ENCODE peak calls at places on chromosome 22, in eight cellular contexts. N, A, R, T, J, D, I and O are unnamed samples.

GRCh38 chr22:50711446-50712340 is 26.3 kb upstream of the ACR start:
- DNase-seq in R (peak; percentile 52), I (no peak), D (no peak), A (no peak), J (peak; percentile 20), T (no peak), N (no peak), O (no peak)

GRCh38 chr22:26852176-26852575 is 194.8 kb downstream of the MIAT start:
- DNase-seq in A (peak; percentile 29), I (no peak), J (no peak), R (no peak), T (peak; percentile 76), N (peak; percentile 15), D (no peak), O (no peak)

GRCh38 chr22:41429946-41430332 is 16.7 kb downstream of the TOB2 start:
- DNase-seq in I (no peak), R (no peak), T (no peak), D (no peak), J (no peak), A (no peak), N (no peak), O (no peak)

GRCh38 chr22:19962909-19963806 is 21.5 kb upstream of the TXNRD2 start:
- DNase-seq in N (no peak), D (peak; percentile 92), A (no peak), R (peak; percentile 94), T (peak; percentile 92), J (no peak), I (peak; percentile 87), O (no peak)

GRCh38 chr22:22133910-22134309 is 110.7 kb upstream of the VPREB1 start:
- DNase-seq in J (no peak), A (no peak), N (no peak), I (no peak), R (no peak), T (no peak), D (no peak), O (no peak)

GRCh38 chr22:25357056-25357455 is 137.6 kb downstream of the CRYBB2 start:
- DNase-seq in A (no peak), T (no peak), R (peak; percentile 58), N (peak; percentile 48), I (no peak), J (no peak), D (no peak), O (no peak)

GRCh38 chr22:36288571-36289405 is 35.9 kb downstream of the APOL1 start:
- DNase-seq in T (no peak), D (no peak), J (no peak), N (no peak), I (peak; percentile 29), A (no peak), R (peak; percentile 81), O (no peak)

GRCh38 chr22:21710156-21710555 is 25.4 kb downstream of the YPEL1 start:
- DNase-seq in N (no peak), J (no peak), D (peak; percentile 62), R (no peak), A (no peak), T (no peak), I (no peak), O (no peak)

GRCh38 chr22:29846290-29846689 is 8.2 kb upstream of the ASCC2 start:
- DNase-seq in J (no peak), A (no peak), T (no peak), D (no peak), I (no peak), R (no peak), N (no peak), O (no peak)

GRCh38 chr22:47228767-47229166 is 466.3 kb downstream of the TBC1D22A start:
- DNase-seq in A (no peak), N (no peak), J (no peak), D (no peak), I (no peak), T (no peak), R (no peak), O (no peak)

GRCh38 chr22:47233316-47234243 is 471.1 kb downstream of the TBC1D22A start:
- DNase-seq in I (no peak), N (no peak), J (no peak), T (no peak), A (no peak), D (no peak), R (no peak), O (no peak)

GRCh38 chr22:47231759-47232158 is 469.3 kb downstream of the TBC1D22A start:
- DNase-seq in I (no peak), T (no peak), A (no peak), D (no peak), J (no peak), R (no peak), N (no peak), O (no peak)

GRCh38 chr22:47232753-47233152 is 470.3 kb downstream of the TBC1D22A start:
- DNase-seq in I (no peak), N (no peak), A (no peak), T (no peak), D (no peak), J (no peak), R (no peak), O (no peak)

DNA sequence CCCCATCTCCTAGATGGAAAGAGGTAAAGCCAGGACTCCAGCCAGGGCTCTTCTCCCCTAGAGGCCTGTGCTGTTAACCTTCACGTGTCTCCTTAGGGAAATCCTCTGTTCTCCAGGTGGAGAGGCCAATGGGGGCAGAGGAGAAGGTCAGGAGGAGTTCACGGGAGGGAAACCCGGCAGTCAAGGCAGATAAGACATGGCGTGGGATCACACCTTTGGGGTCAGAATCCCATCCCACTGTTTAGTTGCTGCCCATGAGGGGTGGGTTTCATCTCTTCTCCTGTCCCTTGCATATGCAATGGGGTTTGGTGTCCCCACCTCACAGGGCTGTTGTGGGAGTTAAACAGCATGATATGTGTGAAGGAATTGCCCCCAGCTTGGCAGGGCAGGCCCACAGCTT is 469.7 kb downstream of the TBC1D22A start:
- DNase-seq in A (no peak), R (no peak), T (no peak), D (no peak), N (no peak), I (no peak), J (no peak), O (no peak)
- H3K9me3 ChIP-seq in A (peaks cover 4% of the 10 kb centered on the region), R (no peaks in the 10 kb centered on the region), T (peaks cover 76% of the 10 kb centered on the region), D (no peaks in the 10 kb centered on the region), N (peaks cover 4% of the 10 kb centered on the region), I (no peaks in the 10 kb centered on the region), J (peaks cover 15% of the 10 kb centered on the region), O (peaks cover 4% of the 10 kb centered on the region)

DNA sequence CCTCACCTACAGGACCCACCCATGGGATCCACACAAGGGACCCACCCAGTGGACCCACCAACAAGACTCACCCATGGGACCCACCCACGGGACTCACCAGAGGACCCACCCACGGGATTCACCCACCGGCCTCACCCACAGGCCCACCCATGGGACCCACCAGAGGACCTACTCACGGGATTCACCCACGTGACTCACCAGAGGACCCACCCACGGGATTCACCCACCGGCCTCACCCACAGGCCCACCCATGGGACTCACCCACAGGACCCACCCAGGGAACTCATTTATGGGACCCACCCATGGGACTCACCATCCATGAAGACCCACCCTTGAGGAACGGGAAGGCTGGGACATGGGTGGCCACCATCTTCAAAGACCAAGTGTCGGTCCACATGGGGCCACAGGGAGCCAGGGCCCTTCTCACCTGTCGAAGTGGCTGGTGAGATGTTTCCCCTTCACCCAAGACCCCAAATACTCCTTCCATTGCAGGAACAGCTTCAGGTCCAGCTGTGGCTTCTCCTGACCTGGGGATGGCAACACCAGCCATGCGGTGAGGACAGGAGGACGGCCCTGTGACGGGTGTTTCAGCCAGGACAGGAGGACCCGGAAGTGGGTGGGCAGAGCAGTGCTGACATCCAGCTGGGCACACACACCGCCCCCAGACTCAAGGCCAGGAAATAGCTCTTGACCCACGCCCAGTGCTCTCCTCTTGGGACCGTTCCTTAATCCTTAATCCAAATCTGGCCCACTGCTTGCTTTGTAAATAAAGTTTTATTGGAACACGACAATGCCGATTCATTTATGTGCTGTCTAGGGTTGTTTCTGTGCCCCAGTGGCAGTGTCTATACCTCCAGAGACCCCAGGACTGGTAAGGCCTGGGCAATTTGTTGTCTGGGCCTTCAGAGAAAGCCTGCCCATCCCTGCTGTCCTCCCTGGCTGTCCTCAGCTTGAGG is 1005.1 kb downstream of the BRD1 start:
- DNase-seq in A (no peak), D (no peak), J (no peak), T (no peak), N (no peak), R (no peak), I (no peak), O (no peak)
- H3K9me3 ChIP-seq in A (no peaks in the 10 kb centered on the region), D (no peaks in the 10 kb centered on the region), J (no peaks in the 10 kb centered on the region), T (no peaks in the 10 kb centered on the region), N (no peaks in the 10 kb centered on the region), R (no peaks in the 10 kb centered on the region), I (no peaks in the 10 kb centered on the region), O (no peaks in the 10 kb centered on the region)

GRCh38 chr22:49535126-49535525 is 292.5 kb downstream of the BRD1 start:
- DNase-seq in J (no peak), I (peak; percentile 10), N (peak; percentile 24), D (no peak), A (peak; percentile 38), T (peak; percentile 20), R (peak; percentile 51), O (no peak)

GRCh38 chr22:49534386-49534785 is 293.3 kb downstream of the BRD1 start:
- DNase-seq in I (peak; percentile 12), D (no peak), R (peak; percentile 20), T (peak; percentile 14), J (no peak), A (peak; percentile 90), N (no peak), O (no peak)

GRCh38 chr22:49535527-49536125 is 292.0 kb downstream of the BRD1 start:
- DNase-seq in T (no peak), J (no peak), A (no peak), D (no peak), R (peak; percentile 59), N (peak; percentile 50), I (peak; percentile 20), O (no peak)

GRCh38 chr22:49532831-49533802 is 294.6 kb downstream of the BRD1 start:
- DNase-seq in T (no peak), I (peak; percentile 11), N (peak; percentile 44), J (no peak), A (peak; percentile 49), R (peak; percentile 45), D (no peak), O (no peak)

DNA sequence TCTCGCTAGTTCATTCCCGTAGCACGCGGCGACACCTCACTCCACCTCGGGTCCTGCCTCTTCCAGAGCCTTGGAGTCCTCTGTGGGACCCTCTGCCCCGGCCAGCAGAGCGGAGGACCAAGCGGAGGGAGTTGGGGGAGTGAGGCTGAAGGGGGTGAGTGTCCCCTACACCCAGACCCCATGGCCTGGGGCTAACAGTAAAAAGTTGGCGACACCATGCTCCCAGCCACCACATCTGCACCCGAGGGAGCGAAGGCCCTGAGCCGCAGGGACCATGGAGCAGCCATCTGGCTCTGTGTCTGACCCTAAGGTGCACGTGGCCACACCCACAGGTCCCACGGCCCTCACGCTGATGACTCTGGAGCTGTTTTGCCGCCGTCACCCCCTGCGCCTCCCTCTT is 293.8 kb downstream of the BRD1 start:
- DNase-seq in D (no peak), J (no peak), N (peak; percentile 25), T (no peak), A (peak; percentile 73), I (peak; percentile 25), R (peak; percentile 58), O (no peak)
- H3K9me3 ChIP-seq in D (no peaks in the 10 kb centered on the region), J (no peaks in the 10 kb centered on the region), N (no peaks in the 10 kb centered on the region), T (no peaks in the 10 kb centered on the region), A (peaks cover 4% of the 10 kb centered on the region), I (no peaks in the 10 kb centered on the region), R (no peaks in the 10 kb centered on the region), O (no peaks in the 10 kb centered on the region)

DNA sequence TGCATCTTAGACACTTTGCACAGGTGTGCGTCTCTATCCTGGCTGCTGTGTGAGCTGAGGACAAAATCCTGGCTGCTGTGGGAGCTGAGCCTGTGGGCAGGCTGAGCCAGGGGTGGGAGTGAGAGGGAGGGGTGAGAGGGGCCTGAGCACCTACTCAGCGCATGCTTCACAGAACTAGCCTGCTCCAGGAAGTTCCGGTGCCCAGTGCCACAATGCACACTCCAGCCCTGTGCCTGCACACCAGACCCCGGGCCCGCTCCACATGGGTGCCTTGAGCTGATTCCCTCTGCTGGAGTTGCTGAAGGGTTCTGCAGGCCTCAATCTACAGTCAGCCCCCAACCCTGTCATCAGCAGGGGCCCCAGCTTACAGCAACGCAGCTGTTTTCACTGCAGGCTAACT is 1377.8 kb downstream of the TBC1D22A start:
- DNase-seq in A (no peak), I (no peak), J (no peak), T (no peak), D (no peak), R (no peak), N (no peak), O (no peak)
- H3K9me3 ChIP-seq in A (no peaks in the 10 kb centered on the region), I (no peaks in the 10 kb centered on the region), J (no peaks in the 10 kb centered on the region), T (no peaks in the 10 kb centered on the region), D (no peaks in the 10 kb centered on the region), R (no peaks in the 10 kb centered on the region), N (no peaks in the 10 kb centered on the region), O (no peaks in the 10 kb centered on the region)